ENCODE peak calls at places on chromosomes 3 and 15, in four cellular contexts. I is GM23248, H is lower leg skin, G is foreskin fibroblast. A is an unnamed sample.
A peak's percentile ranks its signal among the peaks of the same experiment; 100 is the strongest.

GRCh38 chr3:72848703-72849081 is 447 bp upstream of the SHQ1 start:
- DNase-seq in G (peak; percentile 52), I (peak; percentile 60), H (no peak), A (no peak)

GRCh38 chr3:45947361-45947760 is 4.1 kb downstream of the CXCR6 start:
- DNase-seq in G (no peak), H (no peak), I (peak; percentile 36), A (no peak)

GRCh38 chr15:74616020-74616939 is 644 bp downstream of the CLK3 start:
- DNase-seq in G (peak; percentile 84), H (peak; percentile 96), I (peak; percentile 85), A (peak; percentile 51)

GRCh38 chr3:42822828-42823227 is 13.6 kb downstream of the ACKR2 start:
- DNase-seq in H (no peak), I (no peak), G (peak; percentile 13), A (no peak)

GRCh38 chr3:150377601-150378466 is 30.3 kb upstream of the TSC22D2 start:
- DNase-seq in G (peak; percentile 37), H (no peak), I (peak; percentile 36), A (no peak)

GRCh38 chr3:18964640-18965039 is 183.7 kb upstream of the KCNH8 start:
- DNase-seq in H (no peak), G (no peak), I (no peak), A (no peak)

GRCh38 chr15:72117448-72117697 is 577 bp downstream of the MYO9A start:
- DNase-seq in G (peak; percentile 91), I (peak; percentile 95), H (peak; percentile 97), A (peak; percentile 69)

GRCh38 chr3:149003653-149004305 is 12.4 kb downstream of the GYG1 start:
- DNase-seq in G (peak; percentile 12), I (no peak), H (no peak), A (no peak)

GRCh38 chr3:131755380-131755779 is 252.6 kb upstream of the MRPL3 start:
- DNase-seq in G (no peak), H (no peak), I (no peak), A (no peak)

GRCh38 chr3:89560546-89560945 is 453.1 kb downstream of the EPHA3 start:
- DNase-seq in H (no peak), G (peak; percentile 16), I (peak; percentile 4), A (no peak)

GRCh38 chr3:125357032-125357658 is 18.0 kb downstream of the ZNF148 start:
- DNase-seq in I (peak; percentile 70), G (peak; percentile 67), H (no peak), A (peak; percentile 34)

GRCh38 chr3:170493712-170494182 is 75.1 kb downstream of the CLDN11 start:
- DNase-seq in G (peak; percentile 83), I (peak; percentile 76), H (no peak), A (no peak)

GRCh38 chr3:48607519-48607918 is 1.9 kb downstream of the UQCRC1 start:
- DNase-seq in I (peak; percentile 52), G (peak; percentile 37), H (no peak), A (no peak)

GRCh38 chr3:9398715-9399708 is 1.6 kb downstream of the SETD5 start:
- DNase-seq in I (peak; percentile 78), H (no peak), G (peak; percentile 60), A (peak; percentile 8)

DNA sequence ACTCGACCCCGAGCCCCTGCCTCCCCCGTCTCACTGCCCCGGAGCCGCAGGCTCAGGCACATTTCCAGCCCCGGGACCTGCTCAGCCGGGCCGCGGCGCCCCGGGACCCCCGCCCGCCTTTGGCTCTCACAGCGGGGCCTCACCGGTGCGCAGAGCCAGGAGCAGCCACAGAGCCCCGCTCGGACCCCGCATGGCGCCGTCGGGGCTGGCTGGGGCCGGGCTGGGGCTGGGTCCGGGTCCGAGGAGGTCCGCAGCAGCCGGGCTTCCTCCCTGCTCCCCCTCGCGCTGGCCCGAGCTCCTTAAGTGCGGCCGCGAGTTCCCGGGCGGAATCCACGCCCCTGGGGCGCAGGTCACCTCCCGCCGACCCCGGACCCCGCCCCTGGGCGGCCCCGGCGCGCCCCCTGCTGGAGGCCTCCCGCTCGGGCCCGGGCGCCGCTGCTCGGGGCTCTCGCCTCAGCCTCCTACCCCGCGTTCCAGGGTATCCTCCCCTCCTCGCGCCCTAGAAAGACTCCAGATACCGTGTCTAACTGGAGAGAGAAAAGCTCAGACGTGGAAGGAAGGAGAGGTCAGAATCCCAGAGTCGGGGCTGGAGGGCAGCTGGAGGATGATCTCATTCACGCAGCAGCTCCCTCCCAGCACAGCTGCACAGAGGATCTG is at the start of gene MELTF:
- DNase-seq in I (peak; percentile 69), H (peak; percentile 93), G (peak; percentile 75), A (no peak)
- H3K4me3 ChIP-seq in I (peak within 1 kb of the TSS; percentile 55), H (peak within 1 kb of the TSS; percentile 44), G (peak within 1 kb of the TSS; percentile 35), A (peak within 1 kb of the TSS; percentile 40)

DNA sequence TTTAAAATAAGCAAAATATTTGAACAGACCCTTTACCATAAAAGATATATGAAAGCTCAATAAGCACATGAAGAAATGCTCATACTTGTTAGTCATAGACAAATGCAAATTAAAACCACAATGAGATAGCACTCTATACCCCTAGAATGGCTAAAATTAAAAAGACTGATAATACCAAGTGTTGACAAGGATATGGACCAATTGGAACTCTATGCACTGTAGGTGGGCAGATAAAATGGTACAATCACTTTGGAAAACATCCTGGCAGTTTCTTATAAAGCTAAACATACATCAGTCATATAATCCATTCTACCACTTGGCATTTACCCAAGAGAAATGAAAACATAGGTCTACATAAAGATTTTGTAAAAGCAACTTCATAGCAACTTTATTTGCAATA is 293.0 kb upstream of the TLE3 start:
- DNase-seq in I (no peak), G (no peak), H (no peak), A (no peak)
- H3K4me3 ChIP-seq in I (no peak overlapping the region), G (no peak overlapping the region), H (no peak overlapping the region), A (no peak overlapping the region)

GRCh38 chr15:90420488-90420850 is 32.4 kb downstream of the IQGAP1 start:
- DNase-seq in I (no peak), G (no peak), H (no peak), A (no peak)
- H3K4me3 ChIP-seq in I (peak overlapping the region; percentile 63), G (no peak overlapping the region), H (no peak overlapping the region), A (peak overlapping the region; percentile 16)

GRCh38 chr3:24451461-24452099 is 43.1 kb downstream of the THRB start:
- DNase-seq in I (no peak), G (peak; percentile 48), H (no peak), A (no peak)
- H3K4me3 ChIP-seq in I (no peak overlapping the region), G (no peak overlapping the region), H (no peak overlapping the region), A (no peak overlapping the region)

DNA sequence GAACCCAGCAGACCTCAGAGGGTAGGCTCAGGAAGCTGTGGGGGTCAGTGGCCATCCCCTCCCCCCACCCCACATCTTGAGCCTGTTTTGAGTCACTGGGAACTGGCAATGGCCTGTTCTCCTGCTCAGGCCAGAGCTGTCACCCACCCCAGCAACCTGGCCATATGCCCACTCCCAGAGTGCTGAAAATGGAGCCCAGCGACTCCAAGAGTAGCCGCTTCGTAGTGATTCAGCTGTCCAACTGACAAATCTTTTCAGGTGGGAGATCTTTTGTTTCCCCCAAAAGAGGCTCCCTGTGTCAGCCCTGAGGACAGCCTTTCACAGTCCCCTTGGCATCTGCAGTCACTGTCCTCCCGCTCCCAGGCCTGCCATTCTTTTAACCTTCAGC is 32.4 kb downstream of the KY start:
- DNase-seq in H (no peak), I (no peak), G (no peak), A (no peak)
- H3K4me3 ChIP-seq in H (no peak overlapping the region), I (no peak overlapping the region), G (no peak overlapping the region), A (no peak overlapping the region)

A was measured in gastrocnemius medialis.